ENCODE peak calls at places on chromosomes 12 and 14, in nine cellular contexts. P, M, G, E, A, W, O, B and S are unnamed samples.

GRCh38 chr12:121713257-121714155 is 954 bp downstream of the TMEM120B start:
- DNase-seq in P (no peak), M (peak; percentile 24), G (no peak), E (peak; percentile 21), A (peak; percentile 43), W (no peak), O (no peak), B (peak; percentile 25), S (peak; percentile 11)

GRCh38 chr14:94598816-94599655 is 13.2 kb upstream of the SERPINA3 start:
- DNase-seq in P (peak; percentile 40), M (peak; percentile 99), G (peak; percentile 85), E (no peak), A (peak; percentile 84), W (peak; percentile 86), O (peak; percentile 99), B (peak; percentile 99), S (no peak)

GRCh38 chr12:31238764-31239387 is 87.1 kb downstream of the SINHCAF start:
- DNase-seq in P (peak; percentile 31), M (peak; percentile 69), G (no peak), E (peak; percentile 77), A (peak; percentile 55), W (no peak), O (peak; percentile 62), B (peak; percentile 62), S (peak; percentile 81)

GRCh38 chr12:128857173-128857770 is 4.0 kb downstream of the GLT1D1 start:
- DNase-seq in P (no peak), M (no peak), G (no peak), E (no peak), A (no peak), W (no peak), O (no peak), B (no peak), S (no peak)

GRCh38 chr12:85627584-85627983 is 208.6 kb downstream of the RASSF9 start:
- DNase-seq in P (no peak), M (peak; percentile 65), G (no peak), E (no peak), A (no peak), W (peak; percentile 78), O (peak; percentile 53), B (peak; percentile 80), S (no peak)

GRCh38 chr12:25004447-25004846 is 55.5 kb upstream of the BCAT1 start:
- DNase-seq in P (no peak), M (no peak), G (no peak), E (no peak), A (no peak), W (no peak), O (no peak), B (no peak), S (no peak)

GRCh38 chr12:105331805-105332251 is 1.3 kb downstream of the C12orf75 start:
- DNase-seq in P (no peak), M (no peak), G (no peak), E (peak; percentile 19), A (no peak), W (no peak), O (peak; percentile 29), B (no peak), S (peak; percentile 58)

GRCh38 chr12:131275824-131276223 is 322.1 kb downstream of the ADGRD1 start:
- DNase-seq in P (no peak), M (no peak), G (peak; percentile 17), E (no peak), A (peak; percentile 11), W (no peak), O (no peak), B (no peak), S (no peak)

GRCh38 chr14:33592298-33592697 is 358.6 kb downstream of the EGLN3 start:
- DNase-seq in P (no peak), M (peak; percentile 33), G (no peak), E (no peak), A (no peak), W (no peak), O (peak; percentile 36), B (peak; percentile 52), S (no peak)

GRCh38 chr12:27619308-27619707 is 76.9 kb upstream of the REP15 start:
- DNase-seq in P (no peak), M (peak; percentile 89), G (no peak), E (no peak), A (no peak), W (peak; percentile 73), O (peak; percentile 88), B (peak; percentile 91), S (peak; percentile 23)

GRCh38 chr14:56299306-56299984 is 181.2 kb downstream of the PELI2 start:
- DNase-seq in P (no peak), M (no peak), G (no peak), E (no peak), A (no peak), W (no peak), O (no peak), B (no peak), S (no peak)

GRCh38 chr12:111196532-111196931 is 172.4 kb downstream of the PHETA1 start:
- DNase-seq in P (no peak), M (no peak), G (no peak), E (no peak), A (no peak), W (no peak), O (no peak), B (no peak), S (no peak)

GRCh38 chr14:95885278-95885677 is 8.6 kb downstream of the TUNAR start:
- DNase-seq in P (no peak), M (no peak), G (no peak), E (no peak), A (no peak), W (no peak), O (no peak), B (no peak), S (no peak)

GRCh38 chr14:77105118-77105517 is 7.1 kb downstream of the CIPC start:
- DNase-seq in P (no peak), M (no peak), G (no peak), E (no peak), A (no peak), W (no peak), O (no peak), B (no peak), S (no peak)

GRCh38 chr12:131424270-131424669 is 286.6 kb upstream of the SFSWAP start:
- DNase-seq in P (no peak), M (no peak), G (no peak), E (no peak), A (no peak), W (no peak), O (no peak), B (no peak), S (no peak)

GRCh38 chr14:90554341-90554740 is 157.5 kb downstream of the CALM1 start:
- DNase-seq in P (peak; percentile 25), M (no peak), G (no peak), E (no peak), A (peak; percentile 78), W (no peak), O (no peak), B (no peak), S (no peak)

GRCh38 chr12:101455685-101456084 is 19.5 kb upstream of the SPIC start:
- DNase-seq in P (no peak), M (no peak), G (no peak), E (no peak), A (no peak), W (no peak), O (no peak), B (no peak), S (peak; percentile 54)

GRCh38 chr12:14395059-14395778 is 29.7 kb downstream of the ATF7IP start:
- DNase-seq in P (no peak), M (no peak), G (no peak), E (peak; percentile 31), A (no peak), W (no peak), O (no peak), B (no peak), S (no peak)

GRCh38 chr12:14396071-14396470 is 30.6 kb downstream of the ATF7IP start:
- DNase-seq in P (no peak), M (no peak), G (no peak), E (peak; percentile 47), A (no peak), W (no peak), O (no peak), B (no peak), S (peak; percentile 39)

GRCh38 chr12:14393736-14394135 is 28.3 kb downstream of the ATF7IP start:
- DNase-seq in P (no peak), M (peak; percentile 42), G (no peak), E (no peak), A (no peak), W (no peak), O (peak; percentile 56), B (peak; percentile 47), S (no peak)

GRCh38 chr12:14390885-14391530 is 25.5 kb downstream of the ATF7IP start:
- DNase-seq in P (no peak), M (no peak), G (no peak), E (no peak), A (no peak), W (no peak), O (no peak), B (no peak), S (no peak)

GRCh38 chr12:14394317-14395058 is 29.0 kb downstream of the ATF7IP start:
- DNase-seq in P (no peak), M (peak; percentile 84), G (no peak), E (peak; percentile 43), A (no peak), W (no peak), O (peak; percentile 93), B (peak; percentile 75), S (peak; percentile 66)
- TF ChIP-seq CTCF in P (peak; percentile 28), M (peak; percentile 12), G (no peak), E (no peak), A (peak; percentile 16), W (no peak), O (no peak), B (no peak), S (no peak)

GRCh38 chr14:99475179-99475578 is 5.5 kb downstream of the SETD3 start:
- DNase-seq in P (no peak), M (peak; percentile 58), G (no peak), E (no peak), A (no peak), W (no peak), O (peak; percentile 30), B (peak; percentile 52), S (no peak)
- TF ChIP-seq CTCF in P (no peak), M (peak; percentile 32), G (no peak), E (no peak), A (no peak), W (no peak), O (peak; percentile 11), B (peak; percentile 20), S (no peak)

DNA sequence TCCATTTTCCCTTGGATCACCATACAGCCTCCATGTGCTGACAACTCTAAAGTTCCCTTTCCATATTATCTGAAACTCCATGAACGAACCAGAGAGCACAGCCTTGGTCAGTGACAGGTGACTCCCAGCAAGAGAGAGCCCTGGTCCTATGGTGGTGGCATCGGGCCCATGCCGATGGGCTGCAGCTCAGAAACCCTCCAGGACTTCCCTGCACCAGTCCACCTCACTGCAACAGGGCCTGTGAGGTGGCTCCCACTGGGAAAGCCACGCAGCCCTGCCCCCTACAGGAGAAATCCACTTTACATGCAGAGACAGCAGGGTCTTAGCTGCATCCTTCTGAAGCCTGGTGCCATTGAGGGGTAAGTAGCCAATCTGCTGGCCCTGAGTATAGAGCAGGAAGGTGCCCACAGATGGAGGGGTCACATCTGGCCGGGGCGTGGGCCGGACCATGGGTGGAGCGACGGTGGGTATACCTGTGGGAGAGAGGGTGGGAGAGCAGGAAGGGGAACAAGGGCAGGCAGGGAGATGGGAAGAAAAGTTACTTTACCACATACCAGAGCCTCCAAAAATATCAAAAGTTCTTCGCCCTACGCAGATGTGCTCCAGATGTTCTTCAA is 24.7 kb downstream of the RTRAF start:
- DNase-seq in P (no peak), M (no peak), G (no peak), E (no peak), A (no peak), W (no peak), O (no peak), B (no peak), S (peak; percentile 28)
- TF ChIP-seq CTCF in P (no peak), M (peak; percentile 20), G (no peak), E (peak; percentile 37), A (no peak), W (peak; percentile 25), O (peak; percentile 31), B (peak; percentile 29), S (peak; percentile 28)

GRCh38 chr14:69392481-69392880 is 5.6 kb downstream of the ERH start:
- DNase-seq in P (no peak), M (no peak), G (no peak), E (no peak), A (no peak), W (no peak), O (no peak), B (no peak), S (no peak)
- TF ChIP-seq CTCF in P (no peak), M (no peak), G (no peak), E (no peak), A (no peak), W (no peak), O (no peak), B (no peak), S (no peak)